ENCODE peak calls at places on chromosomes 7 and 10, in nine cellular contexts. S is AG10803, Z is cardiac fibroblast, W is GM13976, K is MCF 10A, L is SK-N-SH, P is astrocyte of the spinal cord, M is glutamatergic neuron, A is adrenal gland. Y is an unnamed sample.

GRCh38 chr10:3909339-3909738 is 124.3 kb upstream of the KLF6 start:
- DNase-seq in Z (no peak), P (no peak), M (no peak), S (no peak), L (no peak), K (no peak), W (no peak), A (no peak), Y (no peak)

GRCh38 chr10:75922435-75922834 is 491.0 kb downstream of the LRMDA start:
- DNase-seq in P (no peak), L (no peak), K (peak; percentile 9), M (no peak), A (no peak), S (peak; percentile 13), Z (peak; percentile 21), W (no peak), Y (no peak)

GRCh38 chr7:53437336-53437735 is 401.9 kb downstream of the POM121L12 start:
- DNase-seq in K (peak; percentile 16), M (no peak), P (no peak), Z (no peak), S (no peak), L (no peak), A (peak; percentile 48), W (no peak), Y (no peak)

GRCh38 chr10:24374134-24374915 is 165.4 kb downstream of the KIAA1217 start:
- DNase-seq in W (no peak), Z (peak; percentile 52), M (no peak), P (peak; percentile 87), S (peak; percentile 84), L (peak; percentile 29), A (no peak), K (no peak), Y (no peak)

GRCh38 chr7:1214516-1214915 is 18.2 kb upstream of the UNCX start:
- DNase-seq in Z (no peak), S (no peak), A (no peak), P (no peak), M (no peak), L (peak; percentile 39), W (no peak), K (no peak), Y (no peak)

GRCh38 chr7:135597926-135598305 is 40.2 kb downstream of the NUP205 start:
- DNase-seq in A (no peak), L (no peak), Z (peak; percentile 15), P (no peak), M (no peak), S (no peak), K (no peak), W (no peak), Y (no peak)

GRCh38 chr10:114821915-114822770 is 563 bp downstream of the FHIP2A start:
- DNase-seq in P (peak; percentile 62), W (peak; percentile 53), K (peak; percentile 54), Z (peak; percentile 53), S (peak; percentile 49), L (peak; percentile 81), A (peak; percentile 16), M (peak; percentile 56), Y (peak; percentile 54)

GRCh38 chr10:29530112-29530976 is 104.4 kb downstream of the SVIL start:
- DNase-seq in M (no peak), Z (no peak), K (no peak), S (no peak), L (no peak), W (no peak), P (no peak), A (no peak), Y (no peak)

GRCh38 chr7:120997902-120998301 is 9.4 kb downstream of the CPED1 start:
- DNase-seq in Z (no peak), A (peak; percentile 44), W (no peak), K (no peak), S (no peak), M (no peak), P (no peak), L (no peak), Y (no peak)

GRCh38 chr7:70812511-70812910 is 319.4 kb upstream of the GALNT17 start:
- DNase-seq in A (no peak), L (no peak), S (no peak), M (no peak), W (no peak), Z (no peak), K (no peak), P (no peak), Y (no peak)

GRCh38 chr10:32161586-32161985 is 105.4 kb upstream of the KIF5B start:
- DNase-seq in P (no peak), L (no peak), K (no peak), A (no peak), M (no peak), Z (no peak), S (no peak), W (no peak), Y (no peak)
- TF ChIP-seq CTCF in P (no peak), L (no peak), K (no peak), A (no peak), M (no peak), Z (no peak), S (no peak), W (no peak), Y (no peak)

GRCh38 chr10:100731603-100732596 is 13.5 kb upstream of the PAX2 start:
- DNase-seq in A (no peak), K (no peak), L (peak; percentile 33), Z (no peak), P (no peak), M (peak; percentile 45), W (peak; percentile 41), S (no peak), Y (no peak)

GRCh38 chr10:100730739-100731602 is 14.4 kb upstream of the PAX2 start:
- DNase-seq in Z (peak; percentile 29), P (no peak), S (peak; percentile 34), M (peak; percentile 28), W (peak; percentile 80), A (peak; percentile 19), L (peak; percentile 57), K (peak; percentile 17), Y (no peak)

GRCh38 chr10:100727808-100728207 is 17.6 kb upstream of the PAX2 start:
- DNase-seq in Z (no peak), S (no peak), A (no peak), K (no peak), P (no peak), L (no peak), W (no peak), M (no peak), Y (no peak)

GRCh38 chr10:100729877-100730738 is 15.3 kb upstream of the PAX2 start:
- DNase-seq in A (no peak), P (no peak), Z (no peak), W (no peak), S (no peak), M (peak; percentile 46), K (no peak), L (peak; percentile 70), Y (no peak)

GRCh38 chr10:100728928-100729876 is 16.2 kb upstream of the PAX2 start:
- DNase-seq in P (no peak), M (peak; percentile 76), K (no peak), S (peak; percentile 9), Z (peak; percentile 31), L (peak; percentile 83), W (no peak), A (peak; percentile 53), Y (peak; percentile 70)
- TF ChIP-seq CTCF in P (peak; percentile 39), M (peak; percentile 35), K (no peak), S (peak; percentile 41), Z (peak; percentile 34), L (peak; percentile 40), W (peak; percentile 18), A (peak; percentile 14), Y (peak; percentile 18)

GRCh38 chr7:149334930-149335329 is 72.9 kb downstream of the ZNF783 start:
- DNase-seq in L (no peak), M (no peak), W (no peak), S (peak; percentile 27), Z (peak; percentile 48), P (no peak), K (no peak), A (no peak), Y (no peak)

GRCh38 chr7:149329787-149330334 is 67.9 kb downstream of the ZNF783 start:
- DNase-seq in S (no peak), L (no peak), A (no peak), P (no peak), Z (no peak), K (no peak), W (no peak), M (no peak), Y (no peak)

GRCh38 chr7:149333321-149333717 is 71.3 kb downstream of the ZNF783 start:
- DNase-seq in S (no peak), P (no peak), A (no peak), M (no peak), W (no peak), K (no peak), Z (no peak), L (no peak), Y (no peak)

GRCh38 chr7:149330914-149331567 is 69.0 kb downstream of the ZNF783 start:
- DNase-seq in S (no peak), A (no peak), K (no peak), Z (no peak), L (no peak), P (no peak), M (no peak), W (no peak), Y (no peak)

DNA sequence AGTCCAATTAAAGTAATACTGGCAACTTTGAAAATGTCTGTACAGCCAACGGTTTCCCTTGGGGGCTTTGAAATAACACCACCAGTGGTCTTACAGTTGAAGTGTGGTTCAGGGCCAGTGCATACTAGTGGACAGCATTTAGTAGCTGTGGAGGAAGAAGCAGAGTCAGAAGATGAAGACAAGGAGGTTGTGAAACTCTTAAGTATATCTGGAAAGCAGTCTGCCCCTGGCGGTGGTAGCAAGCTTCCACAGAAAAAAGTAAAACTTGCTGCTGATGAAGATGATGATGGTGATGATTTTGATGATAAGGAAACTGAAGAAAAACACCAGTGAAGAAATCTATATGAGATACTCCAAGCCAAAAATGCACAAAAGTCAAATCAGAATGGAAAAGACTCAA is 72.2 kb downstream of the ZNF783 start:
- DNase-seq in S (no peak), K (no peak), W (no peak), P (no peak), M (no peak), A (no peak), Z (no peak), L (no peak), Y (no peak)
- TF ChIP-seq CTCF in S (no peak), K (no peak), W (no peak), P (no peak), M (no peak), A (no peak), Z (no peak), L (peak; percentile 37), Y (no peak)

GRCh38 chr10:100482181-100482833 is 19.5 kb downstream of the WNT8B start:
- DNase-seq in L (peak; percentile 87), W (peak; percentile 84), M (peak; percentile 80), P (peak; percentile 69), A (peak; percentile 86), K (peak; percentile 41), Z (peak; percentile 79), S (peak; percentile 70), Y (peak; percentile 73)

GRCh38 chr10:100485336-100485735 is 22.5 kb downstream of the WNT8B start:
- DNase-seq in A (no peak), L (no peak), S (no peak), Z (no peak), M (no peak), P (no peak), K (no peak), W (no peak), Y (no peak)

GRCh38 chr10:100483876-100484666 is 21.3 kb downstream of the WNT8B start:
- DNase-seq in P (no peak), S (no peak), K (no peak), A (no peak), M (no peak), Z (no peak), W (no peak), L (no peak), Y (no peak)

GRCh38 chr10:100481462-100482081 is 18.8 kb downstream of the WNT8B start:
- DNase-seq in P (peak; percentile 84), K (peak; percentile 89), W (peak; percentile 89), Z (peak; percentile 88), L (peak; percentile 88), M (peak; percentile 81), S (peak; percentile 77), A (peak; percentile 91), Y (peak; percentile 91)

GRCh38 chr10:100482834-100483185 is 20.0 kb downstream of the WNT8B start:
- DNase-seq in S (no peak), P (no peak), M (no peak), K (no peak), L (no peak), W (no peak), A (no peak), Z (no peak), Y (no peak)
- TF ChIP-seq CTCF in S (no peak), P (no peak), M (peak; percentile 57), K (no peak), L (peak; percentile 2), W (no peak), A (no peak), Z (no peak), Y (peak; percentile 46)